ENCODE peak calls at places on chromosome 1, in ten cellular contexts. Q is fibroblast of mammary gland, U is prostate gland, E is OCI-LY7, W is fibroblast of the aortic adventitia, G is BE2C, B is progenitor cell of endocrine pancreas, Y is cardiac muscle cell, X is tibial nerve, M is spleen. O is an unnamed sample.
A peak's percentile ranks its signal among the peaks of the same experiment; 100 is the strongest.

GRCh38 chr1:19695772-19696171 is 31.1 kb downstream of the HTR6 start:
- DNase-seq in Q (no peak), U (no peak), E (no peak), W (no peak), G (no peak), B (no peak), Y (no peak), X (no peak), M (no peak), O (no peak)

GRCh38 chr1:207423560-207424292 is 30.4 kb upstream of the CR2 start:
- DNase-seq in Q (no peak), U (no peak), E (no peak), W (no peak), G (no peak), B (no peak), Y (no peak), X (no peak), M (no peak), O (no peak)

GRCh38 chr1:96361961-96362360 is 359.6 kb upstream of the PTBP2 start:
- DNase-seq in Q (peak; percentile 35), U (no peak), E (no peak), W (no peak), G (no peak), B (no peak), Y (no peak), X (no peak), M (no peak), O (no peak)

GRCh38 chr1:204213668-204214662 is at the start of gene GOLT1A:
- DNase-seq in Q (peak; percentile 84), U (peak; percentile 69), E (no peak), W (peak; percentile 89), G (peak; percentile 75), B (peak; percentile 68), Y (peak; percentile 63), X (peak; percentile 48), M (no peak), O (peak; percentile 73)

GRCh38 chr1:184163674-184164470 is 112.3 kb downstream of the TSEN15 start:
- DNase-seq in Q (peak; percentile 86), U (no peak), E (no peak), W (peak; percentile 73), G (no peak), B (no peak), Y (no peak), X (no peak), M (no peak), O (no peak)

GRCh38 chr1:94873520-94874351 is 53.2 kb downstream of the CNN3 start:
- DNase-seq in Q (peak; percentile 41), U (peak; percentile 69), E (peak; percentile 11), W (peak; percentile 39), G (no peak), B (no peak), Y (peak; percentile 40), X (no peak), M (no peak), O (no peak)

GRCh38 chr1:8720347-8720746 is 97.1 kb downstream of the RERE start:
- DNase-seq in Q (no peak), U (no peak), E (no peak), W (no peak), G (no peak), B (no peak), Y (no peak), X (no peak), M (no peak), O (no peak)

GRCh38 chr1:52919051-52919719 is 2.4 kb downstream of the ECHDC2 start:
- DNase-seq in Q (no peak), U (no peak), E (no peak), W (no peak), G (no peak), B (no peak), Y (no peak), X (no peak), M (no peak), O (no peak)

GRCh38 chr1:33719771-33720670 is 143.9 kb upstream of the HMGB4 start:
- DNase-seq in Q (peak; percentile 16), U (peak; percentile 42), E (no peak), W (peak; percentile 67), G (no peak), B (no peak), Y (no peak), X (no peak), M (no peak), O (no peak)

GRCh38 chr1:52348704-52349301 is 17.2 kb downstream of the CC2D1B start:
- DNase-seq in Q (peak; percentile 24), U (peak; percentile 17), E (no peak), W (peak; percentile 10), G (peak; percentile 52), B (no peak), Y (peak; percentile 70), X (no peak), M (no peak), O (peak; percentile 68)

GRCh38 chr1:25922633-25923567 is 16.7 kb upstream of the STMN1 start:
- DNase-seq in Q (no peak), U (peak; percentile 5), E (no peak), W (no peak), G (peak; percentile 63), B (peak; percentile 11), Y (peak; percentile 27), X (peak; percentile 38), M (peak; percentile 86), O (peak; percentile 59)

GRCh38 chr1:99326215-99326949 is 62.1 kb downstream of the PLPPR4 start:
- DNase-seq in Q (peak; percentile 3), U (no peak), E (no peak), W (peak; percentile 1), G (peak; percentile 15), B (no peak), Y (peak; percentile 20), X (no peak), M (no peak), O (peak; percentile 22)

GRCh38 chr1:99328171-99328570 is 63.9 kb downstream of the PLPPR4 start:
- DNase-seq in Q (no peak), U (no peak), E (no peak), W (no peak), G (no peak), B (no peak), Y (no peak), X (no peak), M (no peak), O (no peak)

GRCh38 chr1:99331083-99331482 is 66.8 kb downstream of the PLPPR4 start:
- DNase-seq in Q (no peak), U (no peak), E (no peak), W (no peak), G (no peak), B (no peak), Y (no peak), X (no peak), M (no peak), O (no peak)

GRCh38 chr1:99327357-99327756 is 63.1 kb downstream of the PLPPR4 start:
- DNase-seq in Q (no peak), U (peak; percentile 23), E (no peak), W (no peak), G (no peak), B (no peak), Y (no peak), X (no peak), M (no peak), O (no peak)
- TF ChIP-seq CTCF in Q (no peak), U (no peak), E (no peak), W (no peak), G (no peak), B (no peak), Y (no peak), X (no peak), M (no peak), O (no peak)

GRCh38 chr1:234111458-234112142 is 207.1 kb downstream of the SLC35F3 start:
- DNase-seq in Q (no peak), U (peak; percentile 5), E (no peak), W (no peak), G (peak; percentile 49), B (peak; percentile 35), Y (peak; percentile 83), X (no peak), M (no peak), O (peak; percentile 72)
- TF ChIP-seq CTCF in Q (no peak), U (no peak), E (no peak), W (no peak), G (peak; percentile 52), B (peak; percentile 63), Y (no peak), X (no peak), M (no peak), O (no peak)

DNA sequence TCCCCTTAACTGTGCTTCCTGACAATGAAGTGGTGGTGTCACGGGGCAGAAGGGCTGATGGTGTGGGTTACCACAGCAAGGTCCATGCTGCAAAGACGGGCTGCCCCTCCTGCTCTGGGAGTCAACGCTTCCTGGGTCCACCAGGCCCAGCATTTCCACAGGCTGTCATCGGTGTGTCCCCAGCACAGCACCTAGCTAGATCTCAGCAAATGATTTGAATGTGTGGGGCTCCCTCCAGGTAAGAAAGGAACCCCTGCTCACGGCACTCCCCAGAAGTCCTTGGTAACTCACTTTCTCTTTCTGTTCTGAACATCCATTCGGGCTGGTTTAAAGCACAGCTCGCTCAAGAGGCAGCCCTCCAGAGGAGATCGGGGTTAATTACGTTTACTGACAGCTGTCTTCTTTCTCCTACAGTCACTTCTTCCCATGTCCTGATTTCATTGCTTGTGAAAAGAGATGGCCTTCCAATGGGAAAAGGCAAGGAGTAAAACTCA is 27.3 kb downstream of the HIVEP3 start:
- DNase-seq in Q (no peak), U (no peak), E (peak; percentile 46), W (peak; percentile 51), G (no peak), B (no peak), Y (no peak), X (no peak), M (no peak), O (no peak)
- TF ChIP-seq CTCF in Q (no peak), U (no peak), E (peak; percentile 37), W (peak; percentile 20), G (peak; percentile 7), B (no peak), Y (peak; percentile 14), X (peak; percentile 8), M (no peak), O (no peak)

DNA sequence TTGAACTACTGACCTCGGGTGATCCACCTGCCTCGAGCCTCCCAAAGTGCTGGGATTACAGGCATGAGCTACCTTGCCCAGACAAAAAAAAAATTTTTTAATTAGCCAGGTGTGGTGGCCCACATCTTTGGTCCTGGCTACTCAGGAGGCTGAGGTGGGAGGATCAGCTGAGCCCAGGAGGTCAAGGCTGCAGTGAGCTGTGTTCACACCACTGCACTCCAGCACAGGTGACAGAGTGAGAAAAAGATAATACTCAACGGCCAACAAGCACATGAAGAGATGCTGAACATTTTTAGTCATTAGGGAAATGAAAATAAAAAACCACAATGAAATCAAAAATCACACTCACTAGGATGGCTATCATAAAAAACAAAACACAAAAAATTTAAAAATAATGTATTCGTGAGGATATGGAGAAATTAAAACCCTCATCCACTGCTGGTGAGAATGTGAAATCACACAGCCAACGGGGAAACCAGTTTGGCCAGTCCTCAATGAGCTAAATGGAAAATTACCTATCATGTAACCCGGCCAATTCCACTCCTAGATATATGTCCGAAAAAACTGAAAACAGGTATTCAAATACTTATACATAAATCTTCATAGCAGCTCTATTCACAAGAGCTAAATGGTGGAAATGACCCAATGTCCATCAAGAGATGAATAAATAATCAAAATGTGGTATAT is 41.2 kb downstream of the ENAH start:
- DNase-seq in Q (no peak), U (no peak), E (no peak), W (no peak), G (no peak), B (no peak), Y (no peak), X (no peak), M (no peak), O (no peak)
- TF ChIP-seq CTCF in Q (no peak), U (no peak), E (no peak), W (no peak), G (no peak), B (no peak), Y (no peak), X (no peak), M (no peak), O (no peak)

O was measured in glutamatergic neuron.